ENCODE peak calls at places on chromosomes 6 and 20, in eight cellular contexts. C, X, E, G, U, T, Q and D are unnamed samples.

GRCh38 chr20:4067600-4068261 is 52.4 kb upstream of the RNF24 start:
- DNase-seq in Q (peak), U (peak), E (peak), G (no peak), C (no peak), X (no peak), T (peak), D (peak)

GRCh38 chr6:47701374-47701773 is 3.0 kb downstream of the ADGRF4 start:
- DNase-seq in Q (no peak), G (no peak), U (peak), T (peak), C (no peak), X (no peak), E (no peak), D (no peak)

GRCh38 chr6:40936810-40937209 is 102.2 kb downstream of the UNC5CL start:
- DNase-seq in C (no peak), U (peak), T (peak), X (peak), E (peak), Q (peak), G (no peak), D (peak)

GRCh38 chr20:39070484-39071231 is 108.5 kb downstream of the DHX35 start:
- DNase-seq in G (no peak), Q (peak), C (no peak), X (no peak), U (peak), E (peak), T (peak), D (peak)

GRCh38 chr6:123529843-123530242 is 106.9 kb downstream of the TRDN start:
- DNase-seq in X (peak), Q (peak), G (no peak), E (no peak), U (peak), C (no peak), T (no peak), D (peak)

GRCh38 chr6:46104209-46104608 is 25.6 kb upstream of the ENPP4 start:
- DNase-seq in E (no peak), Q (no peak), T (no peak), C (no peak), U (no peak), G (no peak), X (no peak), D (no peak)

GRCh38 chr6:101085327-101085726 is 204.2 kb upstream of the ASCC3 start:
- DNase-seq in U (no peak), C (no peak), E (peak), T (peak), G (no peak), X (no peak), Q (peak), D (peak)

GRCh38 chr6:18433059-18433458 is 45.9 kb downstream of the RNF144B start:
- DNase-seq in G (no peak), U (no peak), Q (no peak), E (no peak), X (no peak), T (no peak), C (no peak), D (no peak)

GRCh38 chr6:108120311-108120710 is 45.5 kb upstream of the NR2E1 start:
- DNase-seq in X (no peak), U (no peak), G (no peak), C (no peak), Q (peak), T (no peak), E (no peak), D (no peak)

GRCh38 chr6:15400572-15401004 is 154.7 kb downstream of the JARID2 start:
- DNase-seq in X (peak), G (peak), C (no peak), Q (no peak), U (no peak), T (peak), E (peak), D (no peak)

GRCh38 chr6:32375739-32376529 is 4.2 kb upstream of the TSBP1 start:
- DNase-seq in T (no peak), C (no peak), X (no peak), U (no peak), E (no peak), Q (no peak), G (no peak), D (no peak)

GRCh38 chr20:31496761-31497295 is 17.4 kb upstream of the HM13 start:
- DNase-seq in E (no peak), C (peak), X (no peak), T (no peak), G (no peak), Q (no peak), U (no peak), D (peak)

GRCh38 chr6:149316740-149317655 is 514 bp upstream of the TAB2 start:
- DNase-seq in U (peak), Q (peak), G (peak), C (peak), E (peak), T (peak), X (peak), D (peak)

GRCh38 chr6:67633058-67633457 is 1002.0 kb upstream of the ADGRB3 start:
- DNase-seq in C (no peak), X (no peak), G (no peak), E (no peak), T (no peak), U (no peak), Q (no peak), D (no peak)

GRCh38 chr6:28655164-28655563 is 129.5 kb downstream of the GPX5 start:
- DNase-seq in U (no peak), T (no peak), Q (no peak), G (no peak), E (no peak), X (no peak), C (no peak), D (no peak)

GRCh38 chr6:129440691-129441090 is 269.3 kb downstream of the ARHGAP18 start:
- DNase-seq in X (no peak), T (no peak), Q (peak), C (no peak), E (peak), U (peak), G (no peak), D (peak)

DNA sequence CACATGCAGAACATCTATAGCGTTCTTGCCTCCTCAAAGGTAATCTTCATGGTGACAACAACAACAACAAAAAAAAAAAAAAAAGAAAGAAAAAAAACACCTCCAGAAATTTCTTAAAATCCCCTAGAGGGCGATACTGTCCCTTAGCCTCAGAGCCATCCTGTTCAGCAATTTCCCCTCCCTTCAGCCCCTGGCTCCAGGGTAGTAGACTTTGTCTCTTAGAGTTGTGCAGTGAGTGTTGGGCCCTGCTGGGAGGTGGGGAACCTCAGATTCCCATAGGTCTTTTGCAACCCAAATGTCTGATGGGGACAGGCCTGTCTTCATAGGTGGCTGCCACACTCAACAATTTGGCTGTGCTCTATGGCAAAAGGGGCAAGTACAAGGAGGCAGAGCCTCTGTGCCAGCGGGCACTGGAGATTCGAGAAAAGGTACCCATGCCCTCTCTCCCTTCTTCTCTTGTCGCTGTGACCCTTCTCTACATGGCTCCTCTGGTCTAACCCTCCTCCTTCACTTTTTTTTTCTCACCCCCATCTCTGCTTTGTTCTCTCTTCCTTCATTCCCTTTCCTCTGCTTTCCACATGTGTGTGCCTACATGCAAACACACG is 6.0 kb upstream of the PTK7 start:
- DNase-seq in Q (peak), U (peak), T (peak), C (no peak), G (no peak), E (peak), X (peak), D (peak)
- TF ChIP-seq CTCF in Q (peak), U (peak), T (peak), C (peak), G (peak), E (peak), X (peak), D (peak)

GRCh38 chr20:33490023-33490933 is at the start of gene CBFA2T2:
- DNase-seq in Q (peak), E (peak), T (peak), C (peak), U (peak), X (peak), G (peak), D (peak)

GRCh38 chr20:33488201-33488600 is 1.7 kb upstream of the CBFA2T2 start:
- DNase-seq in G (no peak), T (no peak), X (no peak), U (no peak), C (no peak), E (no peak), Q (no peak), D (no peak)

GRCh38 chr20:33493076-33493766 is 3.3 kb downstream of the CBFA2T2 start:
- DNase-seq in U (no peak), E (no peak), Q (no peak), T (no peak), G (no peak), X (no peak), C (no peak), D (no peak)

GRCh38 chr20:33490934-33491656 is 1.2 kb downstream of the CBFA2T2 start:
- DNase-seq in T (no peak), X (no peak), G (no peak), U (peak), C (no peak), Q (peak), E (no peak), D (no peak)

GRCh38 chr20:33489495-33490022 is 337 bp upstream of the CBFA2T2 start:
- DNase-seq in T (peak), G (peak), U (peak), C (peak), E (peak), X (peak), Q (peak), D (peak)
- H3K4me3 ChIP-seq in T (peak), G (peak), U (peak), C (peak), E (peak), X (peak), Q (peak), D (peak)

DNA sequence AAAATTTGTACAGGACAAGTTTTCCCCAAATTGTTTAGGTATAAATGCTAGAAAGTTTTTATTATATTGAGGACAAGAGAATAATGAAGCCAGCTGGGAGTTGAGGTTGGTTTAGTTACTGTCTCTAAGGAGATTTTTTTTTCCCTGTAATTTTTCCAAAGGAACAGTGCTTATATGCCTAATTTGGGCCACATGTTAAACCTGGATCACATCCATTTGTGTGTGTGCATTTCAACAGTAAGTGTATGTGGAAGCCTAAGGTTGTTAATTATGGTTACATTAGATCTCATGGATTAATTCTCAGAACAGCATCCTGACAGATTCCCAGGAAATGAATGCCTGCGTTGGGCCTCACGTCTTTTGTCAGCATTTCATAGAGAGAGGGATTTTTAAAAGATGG is 4.5 kb downstream of the IGF2R start:
- DNase-seq in U (no peak), Q (no peak), E (no peak), C (no peak), G (no peak), T (no peak), X (no peak), D (peak)
- TF ChIP-seq CTCF in U (no peak), Q (no peak), E (no peak), C (no peak), G (no peak), T (no peak), X (no peak), D (no peak)

GRCh38 chr20:43508106-43508505 is 609 bp downstream of the L3MBTL1 start:
- DNase-seq in X (peak), C (no peak), T (peak), Q (no peak), G (peak), U (peak), E (no peak), D (no peak)

GRCh38 chr20:43507150-43508080 is at the start of gene L3MBTL1:
- DNase-seq in T (peak), C (no peak), X (peak), Q (peak), E (peak), G (peak), U (peak), D (peak)

GRCh38 chr20:43506238-43506637 is 1.3 kb upstream of the L3MBTL1 start:
- DNase-seq in G (no peak), X (no peak), C (no peak), E (no peak), T (no peak), Q (no peak), U (no peak), D (no peak)

GRCh38 chr20:43511879-43512278 is 4.4 kb downstream of the L3MBTL1 start:
- DNase-seq in T (no peak), U (no peak), C (no peak), Q (no peak), G (no peak), E (no peak), X (no peak), D (no peak)

DNA sequence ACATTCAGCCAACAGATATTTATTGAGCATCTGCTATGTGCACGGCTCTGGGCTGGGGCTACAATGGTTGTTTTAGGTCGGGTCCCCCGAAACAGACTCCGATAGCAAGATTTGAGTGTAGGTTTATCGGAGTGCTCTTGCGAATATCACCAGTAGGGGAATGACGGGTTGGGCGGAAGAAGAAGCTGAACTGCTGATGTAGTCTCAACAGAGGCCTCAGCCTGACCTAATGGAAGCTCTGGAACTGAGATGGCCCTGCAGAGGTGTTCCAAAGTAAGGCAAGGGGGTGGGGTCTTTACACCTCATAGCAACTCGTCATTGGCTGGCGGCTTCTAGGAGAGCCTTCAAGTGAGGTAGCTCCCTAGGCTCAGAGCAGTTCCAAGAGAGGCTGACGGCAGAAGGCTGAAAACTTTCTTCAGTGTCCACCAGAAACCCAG is 1.1 kb downstream of the L3MBTL1 start:
- DNase-seq in T (no peak), C (no peak), E (no peak), X (peak), U (no peak), G (no peak), Q (no peak), D (no peak)
- H3K4me3 ChIP-seq in T (peak), C (no peak), E (peak), X (no peak), U (no peak), G (no peak), Q (no peak), D (no peak)

GRCh38 chr20:50152394-50153152 is 950 bp downstream of the PEDS1 start:
- DNase-seq in U (peak), C (no peak), T (peak), E (no peak), Q (no peak), X (no peak), G (peak), D (no peak)

GRCh38 chr20:50149481-50150254 is 3.9 kb downstream of the PEDS1 start:
- DNase-seq in X (no peak), U (no peak), E (no peak), C (no peak), G (no peak), T (no peak), Q (no peak), D (no peak)

GRCh38 chr20:50151034-50151743 is 2.3 kb downstream of the PEDS1 start:
- DNase-seq in Q (no peak), E (no peak), T (peak), U (peak), G (peak), X (no peak), C (no peak), D (peak)

GRCh38 chr20:50153500-50154377 is at the start of gene PEDS1:
- DNase-seq in C (peak), E (peak), U (peak), T (peak), X (peak), G (peak), Q (peak), D (peak)

DNA sequence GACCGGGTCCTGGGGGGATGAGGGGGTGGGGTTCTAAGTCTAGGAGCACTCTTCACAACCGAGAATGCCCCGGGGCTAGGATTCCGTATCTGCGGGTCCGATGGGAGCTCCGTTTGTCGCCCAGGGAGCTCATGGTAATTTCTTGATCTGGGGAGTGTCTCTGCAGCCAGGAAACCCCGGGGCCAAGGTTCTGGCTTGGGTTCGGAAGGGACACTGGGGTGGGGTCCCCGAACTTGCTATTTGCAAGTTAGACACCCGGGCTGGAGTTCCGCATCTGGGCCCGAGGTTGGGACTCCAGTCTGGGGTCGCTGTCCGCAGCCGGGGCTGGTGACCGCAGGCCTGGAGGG is 397 bp downstream of the PEDS1 start:
- DNase-seq in U (no peak), T (peak), G (peak), X (no peak), C (no peak), E (no peak), Q (no peak), D (no peak)
- TF ChIP-seq CTCF in U (no peak), T (no peak), G (no peak), X (no peak), C (no peak), E (no peak), Q (no peak), D (no peak)

GRCh38 chr6:150410395-150410794 is 41.6 kb downstream of the IYD start:
- DNase-seq in X (no peak), T (no peak), Q (no peak), U (no peak), G (no peak), E (no peak), C (no peak), D (no peak)
- H3K4me3 ChIP-seq in X (no peak), T (no peak), Q (no peak), U (no peak), G (no peak), E (no peak), C (no peak), D (no peak)